ENCODE peak calls at places on chromosomes 12 and 14, in seven cellular contexts. One of them, this sample, is unnamed.

GRCh38 chr14:99794156-99794780 is 1.1 kb downstream of the EML1 start:
- DNase-seq in HepG2: no peak
- DNase-seq in HCT116: no peak
- DNase-seq in GM12878: no peak
- DNase-seq in H1: no peak
- DNase-seq in K562: no peak
- DNase-seq in SK-N-SH: no peak
- DNase-seq in this sample: no peak

GRCh38 chr12:80412343-80412953 is 31.6 kb upstream of the PTPRQ start:
- DNase-seq in H1: no peak
- DNase-seq in HepG2: peak; percentile 40
- DNase-seq in HCT116: peak; percentile 45
- DNase-seq in K562: peak; percentile 23
- DNase-seq in GM12878: no peak
- DNase-seq in SK-N-SH: peak; percentile 30
- DNase-seq in this sample: peak; percentile 79

GRCh38 chr14:94100847-94101246 is 9.7 kb upstream of the IFI27 start:
- DNase-seq in GM12878: no peak
- DNase-seq in K562: no peak
- DNase-seq in H1: no peak
- DNase-seq in HepG2: no peak
- DNase-seq in SK-N-SH: no peak
- DNase-seq in HCT116: no peak
- DNase-seq in this sample: no peak

GRCh38 chr12:62259311-62259992 is 752 bp upstream of the USP15 start:
- DNase-seq in H1: no peak
- DNase-seq in SK-N-SH: peak; percentile 7
- DNase-seq in GM12878: no peak
- DNase-seq in HepG2: peak; percentile 37
- DNase-seq in HCT116: no peak
- DNase-seq in K562: no peak
- DNase-seq in this sample: peak; percentile 44

GRCh38 chr12:48787791-48788521 is 933 bp downstream of the ADCY6 start:
- DNase-seq in H1: peak; percentile 64
- DNase-seq in HepG2: no peak
- DNase-seq in HCT116: no peak
- DNase-seq in GM12878: no peak
- DNase-seq in K562: no peak
- DNase-seq in SK-N-SH: peak; percentile 46
- DNase-seq in this sample: no peak

GRCh38 chr14:24337144-24337823 is 2.4 kb upstream of the ADCY4 start:
- DNase-seq in H1: no peak
- DNase-seq in SK-N-SH: no peak
- DNase-seq in GM12878: no peak
- DNase-seq in HepG2: no peak
- DNase-seq in HCT116: no peak
- DNase-seq in K562: no peak
- DNase-seq in this sample: no peak

GRCh38 chr14:104870368-104871144 is 5.5 kb downstream of the CEP170B start:
- DNase-seq in K562: peak; percentile 37
- DNase-seq in HepG2: peak; percentile 21
- DNase-seq in SK-N-SH: peak; percentile 80
- DNase-seq in H1: peak; percentile 81
- DNase-seq in HCT116: no peak
- DNase-seq in GM12878: no peak
- DNase-seq in this sample: no peak

GRCh38 chr12:106192659-106193403 is 54.1 kb upstream of the NUAK1 start:
- DNase-seq in HCT116: no peak
- DNase-seq in GM12878: no peak
- DNase-seq in H1: no peak
- DNase-seq in K562: no peak
- DNase-seq in HepG2: no peak
- DNase-seq in SK-N-SH: peak; percentile 16
- DNase-seq in this sample: peak; percentile 15

GRCh38 chr12:31406345-31406744 is 80.4 kb upstream of the SINHCAF start:
- DNase-seq in HepG2: no peak
- DNase-seq in K562: no peak
- DNase-seq in GM12878: peak; percentile 65
- DNase-seq in HCT116: no peak
- DNase-seq in SK-N-SH: no peak
- DNase-seq in H1: peak; percentile 8
- DNase-seq in this sample: no peak

GRCh38 chr14:23513466-23514008 is 38.0 kb downstream of the ZFHX2 start:
- DNase-seq in H1: no peak
- DNase-seq in K562: no peak
- DNase-seq in GM12878: no peak
- DNase-seq in SK-N-SH: no peak
- DNase-seq in HCT116: no peak
- DNase-seq in HepG2: no peak
- DNase-seq in this sample: no peak

GRCh38 chr12:23113781-23114180 is 488.8 kb downstream of the ETNK1 start:
- DNase-seq in HepG2: no peak
- DNase-seq in HCT116: no peak
- DNase-seq in K562: no peak
- DNase-seq in H1: no peak
- DNase-seq in SK-N-SH: no peak
- DNase-seq in GM12878: no peak
- DNase-seq in this sample: no peak
- TF ChIP-seq JUND in HepG2: no peak
- TF ChIP-seq JUND in HCT116: no peak
- TF ChIP-seq JUND in K562: no peak
- TF ChIP-seq JUND in H1: no peak
- TF ChIP-seq JUND in SK-N-SH: no peak
- TF ChIP-seq JUND in GM12878: no peak
- TF ChIP-seq JUND in this sample: no peak

DNA sequence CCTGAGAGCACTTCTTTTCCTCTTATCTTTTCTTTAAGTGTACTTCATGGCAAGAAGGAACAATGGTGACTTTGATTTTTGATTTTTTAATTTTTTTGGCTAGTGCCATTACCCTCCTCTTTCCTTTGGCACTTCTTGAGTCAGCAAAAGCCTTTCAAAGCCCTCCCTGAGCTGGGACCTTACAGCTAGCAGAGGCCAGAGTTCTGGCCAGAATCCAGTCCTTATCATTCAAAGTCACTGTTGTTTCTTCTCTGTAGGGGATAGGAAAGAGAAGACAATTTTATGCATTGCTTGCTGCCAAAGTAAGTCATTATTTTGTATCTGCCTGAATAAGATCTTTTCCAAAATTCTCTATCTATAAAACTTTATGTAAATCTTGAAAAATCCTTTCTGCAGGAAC is 419.8 kb upstream of the PRICKLE1 start:
- DNase-seq in HCT116: no peak
- DNase-seq in H1: no peak
- DNase-seq in SK-N-SH: peak; percentile 11
- DNase-seq in K562: peak; percentile 8
- DNase-seq in HepG2: no peak
- DNase-seq in GM12878: no peak
- DNase-seq in this sample: no peak
- TF ChIP-seq JUND in HCT116: no peak
- TF ChIP-seq JUND in H1: no peak
- TF ChIP-seq JUND in SK-N-SH: no peak
- TF ChIP-seq JUND in K562: no peak
- TF ChIP-seq JUND in HepG2: no peak
- TF ChIP-seq JUND in GM12878: no peak
- TF ChIP-seq JUND in this sample: no peak

DNA sequence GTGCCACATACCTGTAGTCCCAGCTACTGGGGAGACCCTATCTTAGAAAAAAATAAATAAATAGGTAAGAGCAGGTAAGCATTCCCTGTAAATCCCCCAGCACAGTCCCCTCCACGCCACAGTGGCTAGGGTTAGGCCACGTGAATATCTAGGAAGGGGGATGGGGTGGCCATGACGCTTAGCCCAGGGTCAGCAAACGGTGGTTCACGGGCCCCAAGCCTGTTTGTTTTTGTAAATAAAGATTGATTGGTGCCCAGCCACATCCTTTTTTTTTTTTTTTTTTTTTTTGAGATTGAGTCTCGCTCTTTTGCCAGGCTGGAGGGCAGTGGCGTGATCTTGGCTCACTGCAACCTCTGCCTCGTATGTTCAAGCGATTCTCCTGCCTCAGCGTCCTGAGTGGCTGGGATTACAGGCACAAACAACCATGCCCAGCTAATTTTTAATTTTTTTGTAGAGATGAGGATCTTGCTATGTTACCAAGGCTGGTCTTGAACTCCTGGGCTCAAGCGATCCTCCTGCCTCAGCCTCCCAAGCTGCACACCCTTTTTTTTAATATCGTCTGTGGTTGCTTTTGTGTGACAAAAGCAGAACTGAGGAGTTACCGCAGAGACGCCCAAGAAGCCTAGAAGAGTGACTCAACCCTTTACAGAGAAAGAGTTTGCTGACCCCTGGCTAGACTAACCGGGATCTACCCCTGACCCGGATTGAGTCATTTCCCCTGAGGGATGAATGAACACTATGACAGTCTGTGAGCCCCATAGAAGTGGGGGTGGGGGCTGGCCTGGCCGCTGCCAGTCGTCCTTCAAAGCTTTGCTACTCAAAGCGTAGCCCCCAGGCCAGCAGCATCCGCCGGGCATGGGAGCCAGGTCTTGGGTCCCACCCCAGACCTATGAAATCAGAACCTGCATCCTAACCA is 113.7 kb upstream of the NCOR2 start:
- DNase-seq in H1: no peak
- DNase-seq in SK-N-SH: peak; percentile 64
- DNase-seq in HCT116: peak; percentile 79
- DNase-seq in HepG2: peak; percentile 80
- DNase-seq in K562: peak; percentile 63
- DNase-seq in GM12878: peak; percentile 71
- DNase-seq in this sample: no peak
- TF ChIP-seq JUND in H1: peak; percentile 41
- TF ChIP-seq JUND in SK-N-SH: no peak
- TF ChIP-seq JUND in HCT116: peak; percentile 84
- TF ChIP-seq JUND in HepG2: no peak
- TF ChIP-seq JUND in K562: peak; percentile 88
- TF ChIP-seq JUND in GM12878: no peak
- TF ChIP-seq JUND in this sample: no peak

GRCh38 chr12:116123511-116124258 is 153.8 kb downstream of the MED13L start:
- DNase-seq in HCT116: no peak
- DNase-seq in H1: no peak
- DNase-seq in SK-N-SH: peak; percentile 23
- DNase-seq in K562: peak; percentile 25
- DNase-seq in HepG2: no peak
- DNase-seq in GM12878: no peak
- DNase-seq in this sample: no peak
- TF ChIP-seq JUND in HCT116: no peak
- TF ChIP-seq JUND in H1: no peak
- TF ChIP-seq JUND in SK-N-SH: peak; percentile 5
- TF ChIP-seq JUND in K562: peak; percentile 58
- TF ChIP-seq JUND in HepG2: no peak
- TF ChIP-seq JUND in GM12878: no peak
- TF ChIP-seq JUND in this sample: no peak

GRCh38 chr12:123472438-123472849 is 14.5 kb downstream of the SNRNP35 start:
- DNase-seq in HCT116: no peak
- DNase-seq in HepG2: peak; percentile 86
- DNase-seq in K562: no peak
- DNase-seq in SK-N-SH: no peak
- DNase-seq in H1: no peak
- DNase-seq in GM12878: no peak
- DNase-seq in this sample: no peak
- TF ChIP-seq JUND in HCT116: no peak
- TF ChIP-seq JUND in HepG2: peak; percentile 69
- TF ChIP-seq JUND in K562: no peak
- TF ChIP-seq JUND in SK-N-SH: no peak
- TF ChIP-seq JUND in H1: no peak
- TF ChIP-seq JUND in GM12878: no peak
- TF ChIP-seq JUND in this sample: no peak

DNA sequence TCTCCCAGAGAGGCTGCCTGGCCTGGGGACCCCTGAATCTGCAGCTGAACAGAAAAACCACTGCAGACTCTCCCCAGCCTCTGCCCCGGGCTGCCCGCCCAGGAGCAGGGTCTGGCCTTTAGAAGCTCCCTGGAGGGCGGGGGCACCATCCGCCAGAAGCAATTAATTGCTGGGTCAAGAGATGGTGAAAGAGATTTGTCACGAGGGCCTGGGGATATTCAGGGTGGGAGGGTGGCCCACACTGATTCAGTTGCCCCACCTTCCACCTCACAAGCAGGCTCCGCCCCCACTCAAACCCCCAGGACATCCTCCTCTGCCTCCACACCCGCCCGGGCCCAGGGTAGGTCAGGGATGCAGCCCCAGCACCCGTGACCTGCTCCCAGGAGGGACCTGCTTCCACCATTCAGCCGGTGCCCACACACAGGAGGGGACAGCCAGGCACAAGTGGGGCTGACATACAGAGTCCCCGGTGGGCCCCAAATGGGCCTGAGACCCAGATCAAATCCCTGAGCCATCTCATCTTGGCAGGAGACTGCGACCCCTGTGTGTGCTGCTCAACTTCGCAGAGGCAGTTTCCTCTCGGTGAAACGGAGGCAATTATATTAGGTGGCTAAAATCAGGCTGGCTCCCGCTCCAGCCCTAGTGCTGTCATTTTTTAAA is 23.0 kb downstream of the NCOR2 start:
- DNase-seq in SK-N-SH: peak; percentile 89
- DNase-seq in HCT116: no peak
- DNase-seq in HepG2: no peak
- DNase-seq in GM12878: no peak
- DNase-seq in H1: no peak
- DNase-seq in K562: no peak
- DNase-seq in this sample: no peak
- TF ChIP-seq JUND in SK-N-SH: no peak
- TF ChIP-seq JUND in HCT116: no peak
- TF ChIP-seq JUND in HepG2: no peak
- TF ChIP-seq JUND in GM12878: no peak
- TF ChIP-seq JUND in H1: no peak
- TF ChIP-seq JUND in K562: no peak
- TF ChIP-seq JUND in this sample: no peak

GRCh38 chr12:127923501-127923900 is 343.5 kb upstream of the TMEM132C start:
- DNase-seq in HCT116: no peak
- DNase-seq in GM12878: no peak
- DNase-seq in HepG2: no peak
- DNase-seq in SK-N-SH: no peak
- DNase-seq in K562: no peak
- DNase-seq in H1: no peak
- DNase-seq in this sample: no peak
- TF ChIP-seq JUND in HCT116: no peak
- TF ChIP-seq JUND in GM12878: no peak
- TF ChIP-seq JUND in HepG2: no peak
- TF ChIP-seq JUND in SK-N-SH: no peak
- TF ChIP-seq JUND in K562: no peak
- TF ChIP-seq JUND in H1: no peak
- TF ChIP-seq JUND in this sample: no peak

This sample was measured in T47D.